ENCODE peak calls at places on chromosomes 7 and 10, in eight cellular contexts. N, O, G, Y, S, H, W and K are unnamed samples.

GRCh38 chr10:86267286-86268195 is 99.1 kb downstream of the GRID1 start:
- DNase-seq in N (no peak), O (no peak), G (no peak), Y (no peak), S (no peak), H (no peak), W (peak; percentile 43), K (peak; percentile 42)

GRCh38 chr10:132793871-132794849 is 8.2 kb upstream of the NKX6-2 start:
- DNase-seq in N (peak; percentile 67), O (no peak), G (no peak), Y (no peak), S (no peak), H (no peak), W (no peak), K (no peak)

GRCh38 chr7:87877641-87878040 is 1.3 kb downstream of the DBF4 start:
- DNase-seq in N (no peak), O (no peak), G (no peak), Y (no peak), S (no peak), H (no peak), W (no peak), K (no peak)

GRCh38 chr10:132659206-132660091 is 121.9 kb downstream of the INPP5A start:
- DNase-seq in N (no peak), O (no peak), G (no peak), Y (no peak), S (peak; percentile 53), H (no peak), W (no peak), K (no peak)

GRCh38 chr7:133593561-133593960 is 340.7 kb downstream of the EXOC4 start:
- DNase-seq in N (no peak), O (no peak), G (no peak), Y (no peak), S (no peak), H (no peak), W (no peak), K (no peak)

GRCh38 chr7:14073543-14073942 is 84.1 kb upstream of the ETV1 start:
- DNase-seq in N (no peak), O (no peak), G (no peak), Y (no peak), S (no peak), H (no peak), W (no peak), K (no peak)

GRCh38 chr10:73131295-73131694 is 21.0 kb downstream of the NUDT13 start:
- DNase-seq in N (no peak), O (no peak), G (no peak), Y (no peak), S (no peak), H (no peak), W (no peak), K (no peak)

GRCh38 chr10:101814466-101815041 is 3.7 kb downstream of the OGA start:
- DNase-seq in N (no peak), O (no peak), G (no peak), Y (no peak), S (no peak), H (no peak), W (no peak), K (no peak)

GRCh38 chr10:93463723-93464511 is 18.2 kb downstream of the MYOF start:
- DNase-seq in N (no peak), O (no peak), G (peak; percentile 66), Y (peak; percentile 62), S (peak; percentile 44), H (no peak), W (peak; percentile 79), K (no peak)

GRCh38 chr10:8618834-8619233 is 564.3 kb downstream of the GATA3 start:
- DNase-seq in N (no peak), O (no peak), G (no peak), Y (no peak), S (no peak), H (no peak), W (no peak), K (no peak)

GRCh38 chr7:150940446-150941102 is 37.5 kb downstream of the KCNH2 start:
- DNase-seq in N (no peak), O (no peak), G (peak; percentile 1), Y (no peak), S (no peak), H (no peak), W (peak; percentile 44), K (no peak)

GRCh38 chr7:32892521-32893224 is 1.1 kb upstream of the KBTBD2 start:
- DNase-seq in N (peak; percentile 72), O (peak; percentile 59), G (peak; percentile 48), Y (peak; percentile 62), S (peak; percentile 52), H (no peak), W (peak; percentile 69), K (no peak)

GRCh38 chr7:36277247-36277542 is 112.5 kb upstream of the ANLN start:
- DNase-seq in N (no peak), O (no peak), G (no peak), Y (no peak), S (no peak), H (no peak), W (no peak), K (no peak)
- H3K27me3 ChIP-seq in N (no peaks in the 10 kb centered on the region), O (no peaks in the 10 kb centered on the region), G (no peaks in the 10 kb centered on the region), Y (no peaks in the 10 kb centered on the region), S (no peaks in the 10 kb centered on the region), H (no peaks in the 10 kb centered on the region), W (no peaks in the 10 kb centered on the region), K (no peaks in the 10 kb centered on the region)

DNA sequence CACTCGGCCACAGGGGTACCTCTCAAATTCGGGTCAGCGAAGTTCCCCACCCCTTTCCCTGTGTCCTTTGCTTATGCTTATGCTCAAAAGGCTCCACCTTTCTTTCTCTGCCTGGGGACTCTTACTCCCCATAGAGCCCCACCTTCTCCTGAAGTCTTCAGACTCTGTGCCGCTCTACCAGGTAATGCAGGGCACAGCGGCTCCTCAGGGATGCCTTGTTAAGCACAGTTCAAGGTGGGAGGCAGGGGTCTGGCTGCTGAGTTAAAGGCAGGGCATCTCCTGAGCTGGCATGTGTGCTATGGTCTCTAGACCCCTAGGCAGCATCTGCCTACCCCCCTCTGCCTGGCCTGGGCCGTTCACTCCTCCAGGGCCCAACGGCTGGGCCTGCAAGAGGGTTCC is 3.0 kb upstream of the CXCL12 start:
- DNase-seq in N (no peak), O (no peak), G (peak; percentile 15), Y (no peak), S (no peak), H (no peak), W (peak; percentile 61), K (peak; percentile 37)
- TF ChIP-seq CTCF in N (no peak), O (no peak), G (no peak), Y (no peak), S (no peak), H (no peak), W (no peak), K (no peak)

GRCh38 chr10:117075064-117075463 is 63.0 kb downstream of the VAX1 start:
- DNase-seq in N (no peak), O (peak; percentile 5), G (no peak), Y (no peak), S (no peak), H (no peak), W (no peak), K (no peak)

GRCh38 chr10:117078168-117078837 is 59.8 kb downstream of the VAX1 start:
- DNase-seq in N (no peak), O (no peak), G (no peak), Y (no peak), S (no peak), H (no peak), W (no peak), K (no peak)

GRCh38 chr10:117071293-117072050 is 66.5 kb upstream of the SHTN1 start:
- DNase-seq in N (no peak), O (no peak), G (no peak), Y (no peak), S (no peak), H (no peak), W (no peak), K (no peak)

DNA sequence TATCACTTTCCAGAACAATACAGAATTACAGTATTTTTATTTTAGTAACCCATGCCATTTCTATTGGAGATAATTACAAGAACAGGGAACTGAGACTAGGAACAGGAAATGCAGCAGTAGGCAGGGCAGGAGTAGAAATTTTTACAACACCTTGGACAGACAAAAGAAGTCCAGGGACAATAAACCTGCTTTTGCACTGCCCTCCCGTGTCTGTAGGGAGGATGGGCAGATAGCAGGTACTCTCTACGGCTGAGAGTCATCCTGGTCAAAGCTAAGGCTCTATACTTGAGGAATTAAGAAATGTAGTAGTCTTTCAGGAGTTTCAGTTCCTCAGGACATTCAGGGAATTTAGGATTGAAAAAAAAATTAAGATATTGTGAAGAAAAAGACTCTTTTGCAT is 63.4 kb downstream of the VAX1 start:
- DNase-seq in N (no peak), O (peak; percentile 42), G (no peak), Y (no peak), S (peak; percentile 2), H (no peak), W (no peak), K (peak; percentile 62)
- H3K27me3 ChIP-seq in N (no peaks in the 10 kb centered on the region), O (peaks cover 12% of the 10 kb centered on the region), G (peaks cover 6% of the 10 kb centered on the region), Y (no peaks in the 10 kb centered on the region), S (peaks cover 17% of the 10 kb centered on the region), H (no peaks in the 10 kb centered on the region), W (no peaks in the 10 kb centered on the region), K (no peaks in the 10 kb centered on the region)

GRCh38 chr10:69684020-69684980 is 54.3 kb downstream of the FAM241B start:
- DNase-seq in N (peak; percentile 82), O (peak; percentile 87), G (peak; percentile 39), Y (peak; percentile 80), S (peak; percentile 20), H (no peak), W (peak; percentile 72), K (no peak)
- TF ChIP-seq CTCF in N (no peak), O (no peak), G (no peak), Y (no peak), S (no peak), H (no peak), W (no peak), K (no peak)